ENCODE peak calls at places on chromosomes 13 and 19, in eight cellular contexts. N is NCI-H1694; B is M059J; P is body of pancreas; M is naive thymus-derived CD4-positive, alpha-beta T cell; W is activated CD4-positive, alpha-beta T cell treated with anti-CD3 and anti-CD28 coated beads, Interleukin-2, amount 10 ng/mL, durations not matched to agents 7 days and 5 days; R is activated T-cell treated with anti-CD3 and anti-CD28 coated beads, Interleukin-2, amount 50 U/mL, for 4 hours; F is HTR-8/SVneo. J is an unnamed sample.

GRCh38 chr13:113532156-113532806 is 41.8 kb upstream of the DCUN1D2 start:
- DNase-seq in M (no peak), R (no peak), N (no peak), W (no peak), F (peak), P (no peak), B (no peak), J (no peak)

GRCh38 chr13:93771782-93772181 is 545.2 kb downstream of the GPC6 start:
- DNase-seq in W (no peak), N (no peak), B (no peak), F (no peak), P (no peak), M (no peak), R (no peak), J (no peak)

GRCh38 chr13:111853766-111854165 is 213.2 kb upstream of the SOX1 start:
- DNase-seq in P (no peak), F (no peak), B (no peak), M (no peak), W (no peak), R (no peak), N (no peak), J (no peak)

GRCh38 chr13:84925443-84925842 is 873.8 kb downstream of the SLITRK6 start:
- DNase-seq in M (no peak), F (peak), R (no peak), W (no peak), B (no peak), P (no peak), N (no peak), J (no peak)

GRCh38 chr13:112684444-112684843 is 5.4 kb upstream of the ATP11A start:
- DNase-seq in B (no peak), W (no peak), R (no peak), P (no peak), N (no peak), M (no peak), F (no peak), J (no peak)

GRCh38 chr19:55173717-55174409 is 6.2 kb downstream of the SYT5 start:
- DNase-seq in N (peak), M (no peak), F (peak), W (peak), R (no peak), P (peak), B (peak), J (no peak)

GRCh38 chr13:108154421-108154858 is 60.9 kb downstream of the LIG4 start:
- DNase-seq in M (no peak), F (no peak), N (no peak), W (no peak), P (peak), B (no peak), R (no peak), J (no peak)

GRCh38 chr13:111039735-111040134 is 75.4 kb upstream of the ARHGEF7 start:
- DNase-seq in F (no peak), B (no peak), N (no peak), R (no peak), M (no peak), P (no peak), W (no peak), J (no peak)

GRCh38 chr19:40366697-40367561 is 18.4 kb downstream of the PLD3 start:
- DNase-seq in B (no peak), W (no peak), R (no peak), M (no peak), P (no peak), N (no peak), F (no peak), J (no peak)

GRCh38 chr19:45587873-45588272 is 3.3 kb upstream of the OPA3 start:
- DNase-seq in R (no peak), W (no peak), B (no peak), F (no peak), N (no peak), M (no peak), P (no peak), J (no peak)